ENCODE peak calls at places on chromosomes 1 and 21, in eight cellular contexts. O, E, J, Q, X, Y, D and I are unnamed samples.

GRCh38 chr1:79079770-79080169 is 73.2 kb upstream of the ADGRL4 start:
- DNase-seq in O (peak; percentile 83), E (peak; percentile 98), J (no peak), Q (no peak), X (no peak), Y (peak; percentile 15), D (no peak), I (peak; percentile 83)

GRCh38 chr1:222583079-222583478 is 6.7 kb downstream of the TAF1A start:
- DNase-seq in O (no peak), E (no peak), J (no peak), Q (no peak), X (no peak), Y (no peak), D (no peak), I (no peak)

GRCh38 chr1:19067187-19067911 is 110.9 kb upstream of the IFFO2 start:
- DNase-seq in O (no peak), E (no peak), J (no peak), Q (no peak), X (no peak), Y (no peak), D (no peak), I (no peak)

GRCh38 chr21:36686955-36687354 is 12.0 kb upstream of the SIM2 start:
- DNase-seq in O (no peak), E (no peak), J (no peak), Q (no peak), X (no peak), Y (no peak), D (no peak), I (no peak)

GRCh38 chr21:31772674-31773555 is 41.0 kb upstream of the SCAF4 start:
- DNase-seq in O (no peak), E (no peak), J (no peak), Q (no peak), X (no peak), Y (no peak), D (no peak), I (no peak)

GRCh38 chr1:203628185-203628996 is 1.8 kb downstream of the ATP2B4 start:
- DNase-seq in O (peak; percentile 82), E (peak; percentile 69), J (peak; percentile 64), Q (peak; percentile 58), X (peak; percentile 72), Y (peak; percentile 61), D (peak; percentile 73), I (peak; percentile 75)

GRCh38 chr21:36127250-36127904 is 7.5 kb upstream of the CBR3 start:
- DNase-seq in O (no peak), E (no peak), J (no peak), Q (no peak), X (no peak), Y (no peak), D (no peak), I (no peak)

GRCh38 chr1:35180776-35181374 is 12.1 kb downstream of the SFPQ start:
- DNase-seq in O (peak; percentile 42), E (no peak), J (no peak), Q (no peak), X (no peak), Y (no peak), D (no peak), I (no peak)

GRCh38 chr1:2972011-2972878 is 49.0 kb upstream of the ACTRT2 start:
- DNase-seq in O (no peak), E (no peak), J (no peak), Q (no peak), X (no peak), Y (no peak), D (no peak), I (no peak)

GRCh38 chr1:21572141-21572540 is 62.9 kb downstream of the ALPL start:
- DNase-seq in O (no peak), E (no peak), J (no peak), Q (no peak), X (no peak), Y (no peak), D (no peak), I (no peak)

GRCh38 chr1:212934050-212934449 is 16.3 kb upstream of the VASH2 start:
- DNase-seq in O (no peak), E (no peak), J (no peak), Q (no peak), X (no peak), Y (no peak), D (no peak), I (no peak)

GRCh38 chr1:190413142-190413541 is 64.5 kb downstream of the BRINP3 start:
- DNase-seq in O (no peak), E (no peak), J (no peak), Q (no peak), X (no peak), Y (no peak), D (no peak), I (no peak)

GRCh38 chr1:3315991-3316943 is 138.2 kb upstream of the ARHGEF16 start:
- DNase-seq in O (no peak), E (no peak), J (no peak), Q (no peak), X (no peak), Y (no peak), D (no peak), I (no peak)

GRCh38 chr1:53614231-53615021 is 124.5 kb downstream of the GLIS1 start:
- DNase-seq in O (no peak), E (no peak), J (peak; percentile 38), Q (no peak), X (no peak), Y (no peak), D (peak; percentile 3), I (no peak)

DNA sequence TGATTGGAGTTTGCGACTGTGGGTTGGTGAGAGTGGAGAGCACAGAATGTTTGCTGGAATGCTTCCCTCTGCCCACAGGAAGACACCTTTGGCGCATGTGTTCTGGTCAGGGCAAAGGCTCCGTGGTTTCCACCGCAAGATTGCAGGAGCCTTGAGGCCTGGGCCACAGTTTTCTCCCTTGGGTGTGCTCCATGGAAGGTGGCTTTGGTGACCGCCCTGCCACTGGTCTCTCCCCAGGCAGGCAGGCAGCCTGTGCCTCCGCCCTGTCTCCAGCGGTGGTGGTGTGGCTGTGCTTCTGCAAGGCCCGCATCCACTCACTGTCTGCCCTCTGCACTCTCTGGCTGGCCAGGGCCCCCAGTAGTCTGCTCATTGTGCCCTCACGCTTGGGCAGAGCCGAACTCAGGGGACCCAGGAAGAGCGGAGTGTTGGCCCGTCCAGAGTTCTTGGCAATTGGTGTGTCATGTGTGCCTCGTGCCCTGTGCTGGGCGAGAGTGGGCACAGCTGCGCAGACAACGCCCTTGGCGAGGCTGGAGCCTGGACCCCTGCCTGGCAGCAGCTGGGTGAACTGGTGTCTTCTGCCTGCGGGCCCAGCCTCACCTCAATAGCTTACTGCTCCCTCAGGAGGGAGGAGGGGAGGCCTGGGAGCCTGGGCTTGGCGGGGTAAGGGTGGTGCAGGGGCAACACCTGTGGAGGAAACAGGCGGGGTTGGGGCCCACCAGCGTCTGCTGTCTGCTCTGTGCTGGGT is 2.0 kb downstream of the GUK1 start:
- DNase-seq in O (no peak), E (peak; percentile 42), J (no peak), Q (no peak), X (no peak), Y (no peak), D (peak; percentile 16), I (peak; percentile 14)
- H3K4me1 ChIP-seq in O (peaks cover 19% of the 10 kb centered on the region), E (peaks cover 18% of the 10 kb centered on the region), J (peaks cover 48% of the 10 kb centered on the region), Q (peaks cover 31% of the 10 kb centered on the region), X (peaks cover 10% of the 10 kb centered on the region), Y (peaks cover 33% of the 10 kb centered on the region), D (peaks cover 26% of the 10 kb centered on the region), I (peaks cover 37% of the 10 kb centered on the region)

DNA sequence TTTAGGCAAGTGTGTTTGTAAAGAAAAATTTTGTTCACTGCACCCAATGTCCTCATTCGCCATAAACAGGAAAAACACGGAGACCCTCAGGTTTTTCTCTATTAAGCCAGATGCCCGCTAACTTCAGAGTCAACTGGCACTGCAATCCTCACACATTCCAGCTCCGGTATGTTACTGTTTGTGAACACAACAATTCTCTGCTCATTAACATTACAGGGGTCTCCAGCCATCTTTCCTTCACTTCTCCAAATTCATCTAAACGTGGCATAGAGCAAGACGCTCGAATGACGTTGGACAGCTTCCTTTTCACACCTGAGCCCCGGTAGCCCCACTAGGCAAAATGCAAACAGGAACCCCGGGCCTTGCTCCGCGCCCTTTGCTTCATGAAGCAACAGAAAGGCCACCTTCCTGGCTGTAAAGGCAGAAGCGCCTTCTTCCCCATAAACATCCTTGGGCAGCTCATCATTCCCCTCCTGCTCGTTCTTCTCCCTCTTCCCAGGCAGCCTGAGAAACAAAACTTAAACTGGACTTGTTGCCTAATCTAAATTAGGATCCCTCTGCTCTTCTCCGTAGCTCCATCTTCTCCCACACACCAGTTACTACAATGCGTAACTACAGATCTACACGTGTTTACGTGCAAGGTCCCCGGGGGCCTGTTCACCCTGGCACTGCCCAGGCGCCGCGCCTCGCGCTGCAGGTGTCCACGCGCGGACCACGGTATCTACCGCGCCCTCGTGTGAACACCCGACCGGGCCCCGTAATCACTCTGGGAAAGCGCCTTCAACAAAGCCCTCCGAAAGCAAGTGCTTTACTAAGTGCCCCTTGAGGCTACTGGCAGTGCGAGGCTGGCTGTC is 1.2 kb downstream of the LBR start:
- DNase-seq in O (peak; percentile 64), E (peak; percentile 50), J (peak; percentile 67), Q (peak; percentile 50), X (peak; percentile 69), Y (no peak), D (peak; percentile 45), I (peak; percentile 49)
- H3K4me1 ChIP-seq in O (peaks cover 38% of the 10 kb centered on the region), E (peaks cover 53% of the 10 kb centered on the region), J (peaks cover 52% of the 10 kb centered on the region), Q (peaks cover 11% of the 10 kb centered on the region), X (peaks cover 14% of the 10 kb centered on the region), Y (peaks cover 40% of the 10 kb centered on the region), D (peaks cover 15% of the 10 kb centered on the region), I (peaks cover 12% of the 10 kb centered on the region)

GRCh38 chr1:66353207-66353606 is 180.7 kb upstream of the SGIP1 start:
- DNase-seq in O (no peak), E (peak; percentile 81), J (no peak), Q (no peak), X (no peak), Y (no peak), D (no peak), I (no peak)

GRCh38 chr1:66351474-66351873 is 182.5 kb upstream of the SGIP1 start:
- DNase-seq in O (peak; percentile 73), E (peak; percentile 68), J (no peak), Q (no peak), X (no peak), Y (no peak), D (no peak), I (no peak)

GRCh38 chr1:66354311-66354922 is 179.5 kb upstream of the SGIP1 start:
- DNase-seq in O (peak; percentile 56), E (peak; percentile 78), J (no peak), Q (no peak), X (no peak), Y (no peak), D (no peak), I (peak; percentile 41)

GRCh38 chr1:66351913-66352312 is 182.0 kb upstream of the SGIP1 start:
- DNase-seq in O (peak; percentile 37), E (no peak), J (no peak), Q (no peak), X (no peak), Y (no peak), D (no peak), I (no peak)

DNA sequence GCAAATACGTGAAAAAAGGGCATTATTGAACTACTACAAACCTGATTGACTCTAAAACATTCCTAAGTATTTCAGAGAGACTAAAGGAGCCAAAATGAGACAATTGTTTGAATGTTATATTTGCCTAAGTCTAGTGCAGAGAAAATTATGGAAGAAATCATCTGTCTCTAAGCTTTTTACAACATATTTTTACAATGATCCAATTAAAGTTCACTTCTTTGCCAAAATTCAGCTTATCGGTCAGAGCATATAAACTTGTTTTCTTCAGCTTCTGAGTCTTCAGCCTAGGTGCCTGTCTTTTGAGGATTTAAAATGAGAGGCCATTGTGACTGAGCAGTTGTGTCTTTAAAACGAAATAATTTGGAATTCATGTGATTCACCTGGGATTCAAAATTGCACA is 181.2 kb upstream of the SGIP1 start:
- DNase-seq in O (peak; percentile 28), E (no peak), J (no peak), Q (no peak), X (no peak), Y (no peak), D (no peak), I (no peak)
- H3K4me1 ChIP-seq in O (peaks cover 77% of the 10 kb centered on the region), E (peaks cover 97% of the 10 kb centered on the region), J (peaks cover 74% of the 10 kb centered on the region), Q (no peaks in the 10 kb centered on the region), X (peaks cover 18% of the 10 kb centered on the region), Y (peaks cover 25% of the 10 kb centered on the region), D (no peaks in the 10 kb centered on the region), I (peaks cover 2% of the 10 kb centered on the region)

GRCh38 chr1:218380125-218380977 is 35.2 kb downstream of the TGFB2 start:
- DNase-seq in O (peak; percentile 82), E (peak; percentile 57), J (peak; percentile 59), Q (peak; percentile 63), X (peak; percentile 42), Y (no peak), D (no peak), I (no peak)
- H3K4me1 ChIP-seq in O (peaks cover 50% of the 10 kb centered on the region), E (peaks cover 45% of the 10 kb centered on the region), J (peaks cover 21% of the 10 kb centered on the region), Q (peaks cover 4% of the 10 kb centered on the region), X (peaks cover 75% of the 10 kb centered on the region), Y (peaks cover under 1% of the 10 kb centered on the region), D (peaks cover 6% of the 10 kb centered on the region), I (peaks cover 20% of the 10 kb centered on the region)